ENCODE peak calls at places on chromosomes 3 and 15, in ten cellular contexts. E is AG08396; C is neural crest cell; Q is sigmoid colon; F is H7; M is A172; Y is hypothalamus; U is CD4-positive, CD25-positive, alpha-beta regulatory T cell; T is ureter; A is AG04450. I is an unnamed sample.

GRCh38 chr3:72692959-72693518 is 155.2 kb downstream of the SHQ1 start:
- DNase-seq in E (no peak), C (no peak), Q (no peak), F (peak; percentile 65), M (no peak), Y (no peak), U (no peak), T (no peak), A (no peak), I (no peak)

GRCh38 chr3:123157598-123158287 is 44.0 kb upstream of the SEC22A start:
- DNase-seq in E (no peak), C (no peak), Q (no peak), F (no peak), M (no peak), Y (no peak), U (no peak), T (no peak), A (no peak), I (peak; percentile 28)

GRCh38 chr3:42229942-42230688 is 35.9 kb downstream of the CCK start:
- DNase-seq in E (peak; percentile 69), C (no peak), Q (no peak), F (peak; percentile 77), M (peak; percentile 40), Y (no peak), U (no peak), T (no peak), A (peak; percentile 33), I (peak; percentile 81)

GRCh38 chr3:155112661-155113389 is 32.7 kb downstream of the MME start:
- DNase-seq in E (no peak), C (no peak), Q (no peak), F (no peak), M (no peak), Y (no peak), U (no peak), T (no peak), A (no peak), I (no peak)

GRCh38 chr15:87419341-87419740 is 837.2 kb downstream of the NTRK3 start:
- DNase-seq in E (no peak), C (no peak), Q (no peak), F (no peak), M (no peak), Y (no peak), U (no peak), T (no peak), A (no peak), I (no peak)

GRCh38 chr3:15471861-15472260 is 44.5 kb downstream of the EAF1 start:
- DNase-seq in E (no peak), C (no peak), Q (no peak), F (no peak), M (no peak), Y (no peak), U (no peak), T (no peak), A (no peak), I (no peak)

GRCh38 chr3:55191911-55192787 is 264.3 kb upstream of the LRTM1 start:
- DNase-seq in E (peak; percentile 77), C (no peak), Q (no peak), F (no peak), M (peak; percentile 94), Y (no peak), U (no peak), T (no peak), A (peak; percentile 76), I (no peak)

GRCh38 chr3:177977381-177978158 is 558.7 kb upstream of the KCNMB2 start:
- DNase-seq in E (peak; percentile 42), C (no peak), Q (no peak), F (no peak), M (peak; percentile 75), Y (no peak), U (no peak), T (no peak), A (peak; percentile 74), I (no peak)

GRCh38 chr3:99419111-99419510 is 219.3 kb upstream of the COL8A1 start:
- DNase-seq in E (no peak), C (no peak), Q (no peak), F (no peak), M (no peak), Y (no peak), U (no peak), T (no peak), A (no peak), I (no peak)

GRCh38 chr15:92683511-92683834 is 27.9 kb upstream of the FAM174B start:
- DNase-seq in E (no peak), C (peak; percentile 41), Q (peak; percentile 75), F (peak; percentile 33), M (no peak), Y (no peak), U (no peak), T (peak; percentile 75), A (no peak), I (peak; percentile 29)